ENCODE peak calls at places on chromosomes 13 and 19, in six cellular contexts. D is substantia nigra, X is dorsolateral prefrontal cortex, N is A549, Z is RWPE1, H is IMR-90. L is an unnamed sample.

GRCh38 chr13:96243371-96243770 is 153.5 kb downstream of the HS6ST3 start:
- DNase-seq in D (no peak), X (no peak), N (no peak), Z (no peak), H (no peak), L (no peak)

GRCh38 chr19:8973501-8974091 is 36.6 kb downstream of the MUC16 start:
- DNase-seq in D (no peak), X (no peak), N (peak; percentile 6), Z (peak; percentile 35), H (no peak), L (no peak)

GRCh38 chr13:48233097-48233885 is at the start of gene ITM2B:
- DNase-seq in D (peak; percentile 72), X (peak; percentile 86), N (peak; percentile 64), Z (peak; percentile 79), H (peak; percentile 65), L (peak; percentile 62)

GRCh38 chr19:5905072-5905778 is 553 bp downstream of the VMAC start:
- DNase-seq in D (no peak), X (no peak), N (no peak), Z (no peak), H (no peak), L (no peak)

GRCh38 chr19:21082011-21082975 is at the start of gene ZNF714:
- DNase-seq in D (peak; percentile 90), X (peak; percentile 86), N (peak; percentile 94), Z (peak; percentile 91), H (peak; percentile 94), L (peak; percentile 80)

GRCh38 chr13:30063892-30064291 is 213.5 kb upstream of the UBL3 start:
- DNase-seq in D (no peak), X (no peak), N (no peak), Z (no peak), H (no peak), L (no peak)

GRCh38 chr13:99908129-99908805 is 63.3 kb downstream of the ZIC5 start:
- DNase-seq in D (no peak), X (no peak), N (peak; percentile 11), Z (no peak), H (no peak), L (no peak)

GRCh38 chr19:53772943-53773342 is 51.2 kb downstream of the NLRP12 start:
- DNase-seq in D (peak; percentile 11), X (no peak), N (peak; percentile 79), Z (peak; percentile 26), H (peak; percentile 47), L (peak; percentile 82)

GRCh38 chr13:29840585-29840984 is 9.8 kb downstream of the UBL3 start:
- DNase-seq in D (no peak), X (no peak), N (no peak), Z (no peak), H (no peak), L (no peak)

GRCh38 chr19:5547881-5548280 is 19.9 kb downstream of the TINCR start:
- DNase-seq in D (no peak), X (no peak), N (peak; percentile 58), Z (peak; percentile 36), H (peak; percentile 51), L (no peak)

GRCh38 chr13:27830010-27830409 is 37.7 kb downstream of the GSX1 start:
- DNase-seq in D (no peak), X (peak; percentile 57), N (peak; percentile 35), Z (peak; percentile 64), H (no peak), L (peak; percentile 23)

GRCh38 chr19:4556574-4557185 is 2.8 kb downstream of the SEMA6B start:
- DNase-seq in D (no peak), X (no peak), N (peak; percentile 82), Z (peak; percentile 96), H (no peak), L (no peak)

DNA sequence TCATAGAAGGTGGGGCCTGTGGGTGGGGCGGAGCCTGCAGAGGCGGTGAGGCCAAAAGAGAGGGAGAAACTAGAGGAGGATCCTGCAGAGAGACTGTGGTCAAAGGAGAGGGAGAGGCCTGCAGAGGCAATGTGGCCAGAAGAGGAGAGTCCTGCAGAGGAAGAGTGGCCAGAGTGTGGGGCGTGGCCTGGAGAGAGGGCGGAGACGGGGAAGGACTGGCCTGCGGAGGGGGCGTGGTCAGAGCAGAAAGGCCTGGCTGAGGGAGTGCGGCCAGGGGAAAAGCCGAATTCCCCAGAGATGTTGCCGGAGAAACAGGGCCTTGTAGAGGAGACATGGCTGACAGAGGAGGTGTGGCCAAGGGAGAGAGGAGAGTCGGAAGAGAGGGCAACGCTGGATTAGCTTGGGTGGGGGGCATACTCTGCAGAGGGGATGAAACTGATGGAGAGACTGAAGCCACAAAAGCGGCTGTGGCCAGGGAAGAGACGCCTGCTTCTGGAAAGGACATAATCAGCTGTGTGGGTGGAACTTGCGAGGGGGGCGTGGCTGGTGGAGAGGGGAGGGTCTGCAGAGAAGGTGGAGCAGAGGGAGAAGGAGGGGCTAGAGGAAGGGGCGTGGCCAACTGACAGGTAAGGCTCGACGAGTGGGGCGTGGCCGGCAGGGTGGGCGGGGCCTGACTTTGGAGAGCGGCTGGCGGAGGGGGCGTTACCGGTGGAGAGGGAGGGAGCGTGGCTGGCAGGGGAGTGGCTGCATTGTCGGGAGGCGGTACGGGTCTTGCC is 2.5 kb downstream of the PRR36 start:
- DNase-seq in D (peak; percentile 36), X (peak; percentile 73), N (peak; percentile 96), Z (peak; percentile 86), H (peak; percentile 85), L (peak; percentile 55)
- H3K27ac ChIP-seq in D (peak overlapping the region; percentile 53), X (peak overlapping the region; percentile 65), N (peak overlapping the region; percentile 45), Z (peak overlapping the region; percentile 89), H (peak overlapping the region; percentile 38), L (no peak overlapping the region)

GRCh38 chr19:55372316-55373081 is 2.2 kb upstream of the IL11 start:
- DNase-seq in D (no peak), X (no peak), N (peak; percentile 90), Z (no peak), H (peak; percentile 84), L (no peak)

GRCh38 chr19:55376381-55376933 is at the start of gene TMEM190:
- DNase-seq in D (no peak), X (no peak), N (peak; percentile 68), Z (no peak), H (no peak), L (no peak)

GRCh38 chr19:55370305-55370988 is at the start of gene IL11:
- DNase-seq in D (no peak), X (no peak), N (peak; percentile 67), Z (peak; percentile 72), H (peak; percentile 78), L (no peak)

GRCh38 chr19:55373993-55374757 is 2.5 kb upstream of the TMEM190 start:
- DNase-seq in D (no peak), X (no peak), N (peak; percentile 88), Z (no peak), H (peak; percentile 74), L (no peak)

DNA sequence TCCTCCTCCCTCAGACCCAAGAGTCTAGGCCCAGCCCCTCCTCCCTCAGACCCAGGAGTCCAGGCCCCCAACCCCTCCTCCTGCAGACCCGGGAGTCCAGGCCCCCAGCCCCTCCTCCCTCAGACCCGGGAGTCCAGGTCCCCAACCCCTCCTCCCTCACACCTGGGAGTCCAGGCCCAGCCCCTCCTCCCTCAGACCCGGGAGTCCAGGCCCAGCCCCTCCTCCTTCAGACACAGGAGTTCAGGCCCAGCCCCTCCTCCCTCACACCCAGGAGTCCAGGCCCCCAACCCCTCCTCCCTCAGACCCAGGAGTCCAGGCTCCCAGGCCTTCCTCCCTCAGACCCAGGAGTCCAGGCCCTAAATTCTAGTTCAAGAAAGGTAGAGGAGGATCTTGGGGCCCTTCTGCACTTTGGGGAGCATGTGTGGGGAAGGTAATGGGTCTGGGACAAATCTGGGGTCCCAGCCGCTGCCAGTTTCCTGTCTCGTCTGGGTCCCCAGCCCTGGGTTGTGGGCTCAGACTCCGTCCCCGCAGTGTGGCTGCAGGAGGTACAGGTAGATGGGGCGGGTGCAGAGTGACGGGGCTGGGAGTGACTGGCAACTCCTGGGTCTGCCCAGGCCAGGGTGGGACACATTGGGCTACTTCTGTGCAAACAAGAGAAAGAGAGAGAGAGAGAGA is 3.2 kb upstream of the TMEM190 start:
- DNase-seq in D (no peak), X (no peak), N (peak; percentile 87), Z (no peak), H (no peak), L (no peak)
- H3K27ac ChIP-seq in D (no peak overlapping the region), X (no peak overlapping the region), N (peak overlapping the region; percentile 91), Z (peak overlapping the region; percentile 28), H (peak overlapping the region; percentile 96), L (no peak overlapping the region)

GRCh38 chr13:23506821-23507210 is 63.4 kb upstream of the TNFRSF19 start:
- DNase-seq in D (no peak), X (no peak), N (no peak), Z (no peak), H (peak; percentile 98), L (no peak)
- H3K27ac ChIP-seq in D (no peak overlapping the region), X (no peak overlapping the region), N (no peak overlapping the region), Z (no peak overlapping the region), H (peak overlapping the region; percentile 86), L (no peak overlapping the region)

GRCh38 chr13:98571955-98572662 is 4.8 kb downstream of the STK24 start:
- DNase-seq in D (no peak), X (no peak), N (no peak), Z (no peak), H (peak; percentile 47), L (no peak)
- H3K27ac ChIP-seq in D (no peak overlapping the region), X (peak overlapping the region; percentile 60), N (peak overlapping the region; percentile 28), Z (peak overlapping the region; percentile 82), H (no peak overlapping the region), L (peak overlapping the region; percentile 67)

DNA sequence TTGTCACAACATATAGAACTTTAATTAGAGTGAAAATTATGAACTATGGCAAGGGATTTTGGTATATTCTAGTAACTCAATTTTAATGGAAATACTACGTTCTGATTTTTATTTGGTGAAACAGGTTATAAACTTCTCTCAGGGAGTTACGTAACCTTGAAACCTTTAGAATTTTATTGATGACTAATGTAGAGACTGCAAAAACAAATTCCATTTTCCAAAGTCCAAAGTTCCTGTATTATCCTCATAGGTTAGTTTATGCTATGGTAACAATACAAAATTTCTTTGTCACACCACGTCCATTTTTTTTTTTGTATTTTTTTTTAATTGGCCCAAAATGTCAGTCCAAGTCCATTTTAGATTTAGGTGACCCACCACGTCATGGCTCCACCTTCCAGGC is 185.7 kb downstream of the KLF5 start:
- DNase-seq in D (no peak), X (no peak), N (no peak), Z (no peak), H (no peak), L (no peak)
- H3K27ac ChIP-seq in D (no peak overlapping the region), X (no peak overlapping the region), N (no peak overlapping the region), Z (no peak overlapping the region), H (no peak overlapping the region), L (no peak overlapping the region)

GRCh38 chr13:41651413-41652068 is 194.2 kb downstream of the RGCC start:
- DNase-seq in D (no peak), X (no peak), N (no peak), Z (no peak), H (no peak), L (no peak)
- H3K27ac ChIP-seq in D (no peak overlapping the region), X (peak overlapping the region; percentile 7), N (peak overlapping the region; percentile 4), Z (no peak overlapping the region), H (peak overlapping the region; percentile 75), L (peak overlapping the region; percentile 64)

GRCh38 chr19:13040916-13041292 is 45.6 kb downstream of the NFIX start:
- DNase-seq in D (no peak), X (no peak), N (no peak), Z (no peak), H (no peak), L (no peak)
- H3K27ac ChIP-seq in D (peak overlapping the region; percentile 80), X (peak overlapping the region; percentile 98), N (no peak overlapping the region), Z (peak overlapping the region; percentile 77), H (no peak overlapping the region), L (peak overlapping the region; percentile 29)

L was measured in tibial nerve.